ENCODE peak calls at places on chromosomes 13 and 19, in ten cellular contexts. B, E, I, P, F, M, H, J, K and W are unnamed samples.

GRCh38 chr19:47657719-47658118 is 48.8 kb downstream of the BICRA start:
- DNase-seq in B (no peak), E (no peak), I (no peak), P (no peak), F (no peak), M (no peak), H (no peak), J (no peak), K (no peak), W (no peak)

GRCh38 chr13:49936943-49937273 is 768 bp upstream of the SPRYD7 start:
- DNase-seq in B (no peak), E (no peak), I (no peak), P (no peak), F (no peak), M (no peak), H (no peak), J (peak), K (no peak), W (no peak)

GRCh38 chr13:71831716-71832115 is 35.3 kb downstream of the DACH1 start:
- DNase-seq in B (no peak), E (no peak), I (no peak), P (no peak), F (no peak), M (no peak), H (no peak), J (peak), K (no peak), W (no peak)

GRCh38 chr19:47406711-47407416 is 12.5 kb downstream of the MEIS3 start:
- DNase-seq in B (no peak), E (no peak), I (no peak), P (no peak), F (peak), M (no peak), H (no peak), J (no peak), K (no peak), W (no peak)

GRCh38 chr19:5434970-5435641 is 20.1 kb upstream of the ZNRF4 start:
- DNase-seq in B (no peak), E (no peak), I (peak), P (no peak), F (no peak), M (peak), H (peak), J (no peak), K (no peak), W (peak)

GRCh38 chr13:89688908-89689307 is 1658.6 kb upstream of the MIR17HG start:
- DNase-seq in B (no peak), E (no peak), I (no peak), P (no peak), F (no peak), M (no peak), H (no peak), J (no peak), K (no peak), W (no peak)

GRCh38 chr19:49398931-49399330 is 10.9 kb downstream of the KASH5 start:
- DNase-seq in B (no peak), E (no peak), I (no peak), P (no peak), F (no peak), M (no peak), H (no peak), J (no peak), K (no peak), W (no peak)

GRCh38 chr19:41324921-41325639 is 15.1 kb downstream of the CCDC97 start:
- DNase-seq in B (no peak), E (no peak), I (peak), P (no peak), F (peak), M (no peak), H (peak), J (no peak), K (no peak), W (peak)

GRCh38 chr19:16872728-16873127 is 16.1 kb upstream of the F2RL3 start:
- DNase-seq in B (no peak), E (no peak), I (no peak), P (no peak), F (no peak), M (no peak), H (no peak), J (no peak), K (no peak), W (no peak)

GRCh38 chr13:20217168-20217567 is 15.0 kb downstream of the GJB6 start:
- DNase-seq in B (no peak), E (no peak), I (no peak), P (no peak), F (no peak), M (no peak), H (no peak), J (no peak), K (no peak), W (no peak)

GRCh38 chr19:2850256-2850925 is 9.1 kb downstream of the ZNF555 start:
- DNase-seq in B (no peak), E (no peak), I (no peak), P (no peak), F (no peak), M (no peak), H (no peak), J (no peak), K (no peak), W (no peak)

GRCh38 chr19:8255426-8256125 is 46.4 kb downstream of the CERS4 start:
- DNase-seq in B (no peak), E (no peak), I (no peak), P (no peak), F (no peak), M (no peak), H (no peak), J (no peak), K (no peak), W (no peak)

GRCh38 chr13:44879452-44880058 is 109.7 kb downstream of the NUFIP1 start:
- DNase-seq in B (peak), E (peak), I (no peak), P (no peak), F (no peak), M (no peak), H (peak), J (peak), K (peak), W (peak)

GRCh38 chr13:29520671-29521070 is 74.8 kb downstream of the SLC7A1 start:
- DNase-seq in B (no peak), E (peak), I (no peak), P (no peak), F (no peak), M (peak), H (peak), J (no peak), K (no peak), W (no peak)

GRCh38 chr13:49996166-49996915 is 501 bp upstream of the TRIM13 start:
- DNase-seq in B (peak), E (peak), I (peak), P (peak), F (peak), M (peak), H (peak), J (peak), K (peak), W (peak)

GRCh38 chr13:94210826-94211225 is 268.7 kb downstream of the DCT start:
- DNase-seq in B (no peak), E (no peak), I (no peak), P (no peak), F (no peak), M (no peak), H (no peak), J (no peak), K (no peak), W (no peak)

GRCh38 chr19:36891768-36892357 is 24.2 kb downstream of the ZNF829 start:
- DNase-seq in B (no peak), E (no peak), I (no peak), P (no peak), F (no peak), M (no peak), H (no peak), J (no peak), K (no peak), W (no peak)

GRCh38 chr19:1503925-1504430 is 8.8 kb downstream of the ADAMTSL5 start:
- DNase-seq in B (no peak), E (no peak), I (no peak), P (no peak), F (no peak), M (no peak), H (no peak), J (no peak), K (no peak), W (no peak)

GRCh38 chr19:4054471-4055208 is 12.1 kb downstream of the ZBTB7A start:
- DNase-seq in B (no peak), E (no peak), I (no peak), P (no peak), F (no peak), M (no peak), H (no peak), J (no peak), K (no peak), W (no peak)

GRCh38 chr19:34556500-34556899 is 74.9 kb downstream of the WTIP start:
- DNase-seq in B (no peak), E (no peak), I (no peak), P (peak), F (peak), M (peak), H (no peak), J (peak), K (no peak), W (peak)

GRCh38 chr19:11339254-11340098 is at the start of gene RAB3D:
- DNase-seq in B (peak), E (peak), I (peak), P (peak), F (peak), M (peak), H (peak), J (peak), K (peak), W (peak)

GRCh38 chr13:97339019-97339988 is 94.7 kb upstream of the RAP2A start:
- DNase-seq in B (no peak), E (peak), I (no peak), P (no peak), F (no peak), M (peak), H (peak), J (no peak), K (no peak), W (no peak)

GRCh38 chr13:29507356-29507755 is 88.1 kb downstream of the SLC7A1 start:
- DNase-seq in B (no peak), E (no peak), I (no peak), P (peak), F (no peak), M (no peak), H (no peak), J (no peak), K (peak), W (no peak)

GRCh38 chr19:31118292-31118925 is 230.8 kb downstream of the TSHZ3 start:
- DNase-seq in B (no peak), E (no peak), I (no peak), P (no peak), F (no peak), M (no peak), H (no peak), J (no peak), K (no peak), W (no peak)

GRCh38 chr13:91144054-91144453 is 203.4 kb upstream of the MIR17HG start:
- DNase-seq in B (no peak), E (no peak), I (no peak), P (no peak), F (no peak), M (no peak), H (no peak), J (peak), K (no peak), W (no peak)

GRCh38 chr19:1847684-1848398 is 442 bp downstream of the REXO1 start:
- DNase-seq in B (no peak), E (no peak), I (no peak), P (no peak), F (peak), M (no peak), H (peak), J (no peak), K (no peak), W (no peak)

GRCh38 chr13:30789360-30789862 is 54.1 kb downstream of the ALOX5AP start:
- DNase-seq in B (no peak), E (no peak), I (no peak), P (no peak), F (no peak), M (no peak), H (no peak), J (no peak), K (no peak), W (no peak)

GRCh38 chr13:105139380-105140285 is 1395.8 kb downstream of the EFNB2 start:
- DNase-seq in B (peak), E (no peak), I (peak), P (peak), F (no peak), M (no peak), H (peak), J (peak), K (peak), W (no peak)

GRCh38 chr13:34657716-34658115 is 284.4 kb upstream of the NBEA start:
- DNase-seq in B (no peak), E (no peak), I (no peak), P (no peak), F (no peak), M (no peak), H (peak), J (no peak), K (no peak), W (peak)